ENCODE peak calls at places on chromosome 15, in six cellular contexts. O, V, W, H, M and Q are unnamed samples.

GRCh38 chr15:64773606-64774555 is 1.5 kb downstream of the RBPMS2 start:
- DNase-seq in V (no peak), W (no peak), O (no peak), M (no peak), H (no peak), Q (no peak)

GRCh38 chr15:64870350-64870749 is 28.6 kb downstream of the PLEKHO2 start:
- DNase-seq in M (no peak), W (no peak), O (no peak), H (no peak), V (no peak), Q (no peak)

GRCh38 chr15:60370105-60370803 is 27.5 kb downstream of the ANXA2 start:
- DNase-seq in H (no peak), O (no peak), V (no peak), M (peak), W (no peak), Q (no peak)

GRCh38 chr15:57355259-57355658 is 21.0 kb upstream of the CGNL1 start:
- DNase-seq in H (peak), O (no peak), V (no peak), W (no peak), M (no peak), Q (no peak)

GRCh38 chr15:34716111-34716510 is 38.7 kb downstream of the GJD2 start:
- DNase-seq in V (no peak), W (no peak), H (no peak), M (no peak), O (no peak), Q (no peak)

GRCh38 chr15:68631621-68632051 is 52.8 kb downstream of the CORO2B start:
- DNase-seq in W (no peak), H (no peak), O (no peak), M (no peak), V (no peak), Q (no peak)

GRCh38 chr15:90837052-90837621 is 31.3 kb upstream of the FURIN start:
- DNase-seq in V (no peak), H (no peak), O (no peak), M (no peak), W (no peak), Q (no peak)

GRCh38 chr15:40500584-40501330 is 30.0 kb downstream of the CHST14 start:
- DNase-seq in O (no peak), W (no peak), H (no peak), V (no peak), M (peak), Q (no peak)

GRCh38 chr15:64667736-64668161 is 107.6 kb downstream of the RBPMS2 start:
- DNase-seq in H (no peak), M (peak), V (no peak), O (no peak), W (no peak), Q (no peak)

GRCh38 chr15:62389887-62390792 is 225.1 kb upstream of the C2CD4B start:
- DNase-seq in H (peak), O (peak), M (peak), V (no peak), W (peak), Q (no peak)

GRCh38 chr15:67176195-67176971 is 78.1 kb downstream of the AAGAB start:
- DNase-seq in H (no peak), W (no peak), V (no peak), M (no peak), O (no peak), Q (no peak)